ENCODE peak calls at places on chromosomes 12 and 14, in four cellular contexts. G, F, Y and Q are unnamed samples.

GRCh38 chr12:4119157-4119761 is 154.3 kb upstream of the CCND2 start:
- DNase-seq in F (no peak), G (no peak), Y (no peak), Q (peak)

GRCh38 chr14:92690171-92691011 is 58.0 kb downstream of the LGMN start:
- DNase-seq in Y (peak), F (peak), G (no peak), Q (peak)

GRCh38 chr14:100880271-100881101 is 23.0 kb downstream of the RTL1 start:
- DNase-seq in G (no peak), F (no peak), Y (no peak), Q (peak)

GRCh38 chr12:77724367-77724957 is 106.2 kb upstream of the NAV3 start:
- DNase-seq in F (peak), G (peak), Y (no peak), Q (no peak)

GRCh38 chr12:94640134-94640928 is 10.0 kb downstream of the TMCC3 start:
- DNase-seq in G (no peak), Y (no peak), F (peak), Q (no peak)

GRCh38 chr12:22437031-22437806 is 102.7 kb upstream of the ST8SIA1 start:
- DNase-seq in G (no peak), F (peak), Y (no peak), Q (peak)

GRCh38 chr12:67909681-67910080 is 79.6 kb upstream of the IFNG-AS1 start:
- DNase-seq in Y (no peak), F (no peak), G (no peak), Q (no peak)

GRCh38 chr14:34355584-34356266 is 106.3 kb downstream of the SPTSSA start:
- DNase-seq in F (peak), Y (no peak), G (no peak), Q (no peak)

GRCh38 chr14:75806247-75806876 is 145.3 kb downstream of the TTLL5 start:
- DNase-seq in Y (no peak), F (no peak), G (no peak), Q (no peak)

GRCh38 chr12:26242683-26243082 is 47.3 kb downstream of the SSPN start:
- DNase-seq in G (no peak), Y (no peak), F (no peak), Q (no peak)

GRCh38 chr12:107304588-107305532 is 211.5 kb upstream of the CRY1 start:
- DNase-seq in G (no peak), Y (no peak), F (no peak), Q (no peak)

GRCh38 chr12:56190695-56191155 is 1.4 kb upstream of the SMARCC2 start:
- DNase-seq in F (no peak), Y (no peak), G (no peak), Q (no peak)

GRCh38 chr12:124804011-124804621 is 59.5 kb downstream of the SCARB1 start:
- DNase-seq in G (no peak), F (peak), Y (peak), Q (no peak)

GRCh38 chr12:26077915-26078314 is 46.9 kb downstream of the BHLHE41 start:
- DNase-seq in G (no peak), F (peak), Y (no peak), Q (no peak)

GRCh38 chr12:121595520-121595919 is 14.7 kb upstream of the KDM2B start:
- DNase-seq in Y (no peak), G (no peak), F (no peak), Q (no peak)

GRCh38 chr14:100641274-100641860 is 54.1 kb upstream of the BEGAIN start:
- DNase-seq in F (no peak), G (no peak), Y (no peak), Q (no peak)

GRCh38 chr12:85516667-85517325 is 236.8 kb downstream of the ALX1 start:
- DNase-seq in F (peak), Y (no peak), G (no peak), Q (no peak)

GRCh38 chr14:46053221-46053620 is 598.4 kb downstream of the RPL10L start:
- DNase-seq in F (no peak), G (no peak), Y (no peak), Q (no peak)

GRCh38 chr14:23694085-23694975 is 58.2 kb downstream of the DHRS2 start:
- DNase-seq in G (no peak), Y (no peak), F (peak), Q (no peak)

GRCh38 chr14:52602131-52602530 is 49.5 kb downstream of the GPR137C start:
- DNase-seq in F (no peak), G (no peak), Y (no peak), Q (no peak)

GRCh38 chr12:122866379-122866778 is 29.5 kb downstream of the VPS37B start:
- DNase-seq in Y (peak), F (no peak), G (no peak), Q (peak)

GRCh38 chr14:44701563-44702263 is 194.6 kb upstream of the FSCB start:
- DNase-seq in Y (no peak), G (no peak), F (no peak), Q (no peak)

GRCh38 chr12:15710860-15711510 is 78.2 kb downstream of the EPS8 start:
- DNase-seq in F (no peak), Y (no peak), G (no peak), Q (no peak)
- H3K27ac ChIP-seq in F (no peak), Y (no peak), G (no peak), Q (no peak)

GRCh38 chr14:64337901-64338615 is 43.9 kb upstream of the ESR2 start:
- DNase-seq in G (no peak), Y (no peak), F (peak), Q (no peak)
- TF ChIP-seq CTCF in G (peak), Y (no peak), F (peak), Q (no peak)

DNA sequence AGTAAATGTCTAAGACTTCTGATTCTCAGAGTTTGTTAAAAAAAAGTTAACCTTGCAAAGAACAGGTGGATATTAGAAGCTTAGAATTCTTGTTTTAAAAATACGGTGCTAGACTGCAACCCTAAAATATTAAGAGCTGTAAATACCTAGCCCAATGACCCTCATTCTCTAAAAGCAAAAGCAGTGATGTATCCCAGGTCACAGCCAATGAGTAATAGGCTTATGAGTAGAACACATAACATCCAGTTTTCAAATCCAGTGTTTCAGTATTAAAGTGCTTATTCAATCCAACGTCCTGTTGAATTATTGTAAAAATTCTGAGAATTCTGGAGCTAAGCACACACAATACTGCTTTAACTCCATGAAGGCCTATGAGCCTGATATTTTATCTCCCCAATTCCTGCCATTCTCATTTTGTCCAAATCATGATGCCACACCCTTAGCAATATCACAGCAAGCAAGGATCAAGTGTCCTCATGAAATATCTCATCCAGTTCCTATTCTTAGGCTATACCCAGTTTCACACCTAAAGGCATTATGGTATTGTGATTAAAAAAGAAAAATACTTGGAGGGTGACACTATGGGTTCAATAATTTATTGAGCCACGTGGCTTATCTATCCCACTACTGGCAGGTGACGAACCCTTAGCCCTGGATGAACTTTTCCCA is 15.3 kb upstream of the ARID4A start:
- DNase-seq in F (no peak), G (no peak), Y (no peak), Q (no peak)
- H3K27ac ChIP-seq in F (no peak), G (no peak), Y (no peak), Q (no peak)

GRCh38 chr12:27940756-27941402 is 31.7 kb downstream of the PTHLH start:
- DNase-seq in Y (peak), F (peak), G (peak), Q (no peak)

GRCh38 chr12:27937768-27938167 is 34.8 kb downstream of the PTHLH start:
- DNase-seq in G (no peak), F (no peak), Y (no peak), Q (no peak)

GRCh38 chr12:27940245-27940644 is 32.3 kb downstream of the PTHLH start:
- DNase-seq in G (no peak), F (no peak), Y (no peak), Q (no peak)

GRCh38 chr12:27934278-27934677 is 38.3 kb downstream of the PTHLH start:
- DNase-seq in Y (no peak), F (no peak), G (no peak), Q (no peak)

GRCh38 chr12:27936196-27936595 is 36.3 kb downstream of the PTHLH start:
- DNase-seq in F (no peak), G (no peak), Y (no peak), Q (no peak)
- TF ChIP-seq CTCF in F (no peak), G (no peak), Y (no peak), Q (no peak)

GRCh38 chr14:24910408-24910986 is 139.4 kb downstream of the STXBP6 start:
- DNase-seq in F (no peak), Y (no peak), G (no peak), Q (no peak)

GRCh38 chr14:24911324-24912095 is 138.4 kb downstream of the STXBP6 start:
- DNase-seq in F (no peak), G (no peak), Y (no peak), Q (no peak)

GRCh38 chr14:24913746-24914145 is 136.2 kb downstream of the STXBP6 start:
- DNase-seq in G (no peak), Y (no peak), F (no peak), Q (no peak)

GRCh38 chr14:24915403-24915921 is 134.5 kb downstream of the STXBP6 start:
- DNase-seq in Y (no peak), F (no peak), G (no peak), Q (no peak)

DNA sequence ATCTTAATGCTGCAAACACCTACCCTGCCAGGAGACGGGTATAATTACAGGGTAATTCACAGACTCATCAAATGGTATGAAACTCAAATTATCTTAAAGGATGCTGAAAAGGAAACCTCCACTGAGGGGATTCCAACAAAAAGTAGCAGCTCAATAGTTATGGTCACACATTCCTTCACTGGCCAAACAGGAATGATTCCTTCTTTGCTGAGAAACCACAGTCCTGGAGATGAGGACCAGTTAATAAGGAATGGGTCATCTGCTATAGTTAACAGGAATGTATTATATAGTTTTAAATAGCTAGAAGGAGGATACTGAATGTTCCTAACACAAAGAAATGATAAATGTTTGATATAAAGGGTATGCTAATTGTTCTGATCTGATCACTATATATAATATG is 136.9 kb downstream of the STXBP6 start:
- DNase-seq in G (no peak), F (no peak), Y (no peak), Q (no peak)
- H3K27ac ChIP-seq in G (no peak), F (no peak), Y (no peak), Q (no peak)

GRCh38 chr12:53956251-53956887 is 1.7 kb downstream of the HOXC12 start:
- DNase-seq in F (no peak), G (no peak), Y (no peak), Q (no peak)
- TF ChIP-seq CTCF in F (no peak), G (no peak), Y (no peak), Q (no peak)

GRCh38 chr12:48780381-48781025 is 8.4 kb downstream of the ADCY6 start:
- DNase-seq in G (no peak), Y (no peak), F (no peak), Q (peak)
- H3K27ac ChIP-seq in G (no peak), Y (peak), F (peak), Q (no peak)